ENCODE peak calls at places on chromosomes 4 and X, in four cellular contexts. H is endodermal cell, S is pancreas, K is body of pancreas. A is an unnamed sample. For H3K4me1, the result is how much of the 10 kb centered on the place peaks cover.

GRCh38 chrX:100636321-100636991 is at the start of gene TSPAN6:
- DNase-seq in S (peak), H (peak), K (peak), A (peak)

GRCh38 chrX:149490100-149490499 is 15.0 kb downstream of the IDS start:
- DNase-seq in S (no peak), H (no peak), K (no peak), A (no peak)

GRCh38 chrX:102963955-102964354 is 26.9 kb downstream of the RAB40AL start:
- DNase-seq in K (peak), S (no peak), H (no peak), A (no peak)

GRCh38 chr4:153174821-153175567 is 29.2 kb upstream of the TRIM2 start:
- DNase-seq in S (no peak), K (no peak), H (no peak), A (no peak)

GRCh38 chr4:11741190-11741652 is 312.5 kb upstream of the HS3ST1 start:
- DNase-seq in H (no peak), K (no peak), S (no peak), A (no peak)

GRCh38 chr4:97498875-97499274 is 644.4 kb downstream of the STPG2 start:
- DNase-seq in S (no peak), K (no peak), H (no peak), A (no peak)

GRCh38 chrX:32847921-32848320 is 363.4 kb downstream of the DMD start:
- DNase-seq in K (no peak), H (no peak), S (no peak), A (no peak)

GRCh38 chrX:40155617-40156471 is 58.1 kb upstream of the BCOR start:
- DNase-seq in S (no peak), K (no peak), H (peak), A (no peak)

GRCh38 chrX:39729834-39730670 is 367.7 kb downstream of the BCOR start:
- DNase-seq in S (no peak), H (peak), K (no peak), A (no peak)

GRCh38 chr4:79281577-79282359 is 44.1 kb downstream of the NAA11 start:
- DNase-seq in K (no peak), S (no peak), H (no peak), A (no peak)

GRCh38 chr4:47784222-47784621 is 53.6 kb downstream of the CORIN start:
- DNase-seq in H (no peak), K (no peak), S (no peak), A (no peak)

DNA sequence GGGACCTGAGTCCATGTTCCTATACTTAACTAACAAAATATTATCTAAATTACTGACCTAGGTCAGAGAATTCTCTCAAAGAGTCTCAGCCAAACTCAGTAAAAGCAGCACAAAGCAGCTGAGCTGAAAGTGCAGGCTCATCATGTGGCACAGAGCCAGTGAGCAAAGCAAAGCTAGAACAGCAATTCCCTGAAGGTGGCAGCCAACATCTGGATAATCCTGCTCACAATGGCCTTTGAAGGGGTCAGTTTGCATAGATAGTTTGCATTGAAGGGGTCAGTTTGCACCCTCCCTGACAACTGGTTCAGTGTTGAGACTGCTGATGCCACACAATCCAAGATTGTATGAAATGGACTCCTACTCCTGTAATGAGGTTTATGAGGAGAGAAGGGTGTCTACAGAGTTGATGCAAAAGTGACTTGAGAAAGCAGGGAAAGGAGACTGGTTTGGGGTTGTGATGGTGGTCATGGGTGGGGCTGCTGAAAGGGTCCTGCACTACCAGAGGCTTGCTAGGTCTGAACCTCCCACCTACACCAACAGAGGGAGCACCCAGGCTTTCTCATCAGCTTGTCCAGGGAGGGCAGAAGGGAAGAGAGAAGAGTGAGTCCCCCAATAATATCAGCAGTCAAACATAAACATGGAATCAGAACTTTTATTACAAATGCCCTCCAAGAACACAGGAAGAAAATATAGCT is 39.7 kb downstream of the TRIM61 start:
- DNase-seq in K (peak), S (no peak), H (peak), A (no peak)
- H3K4me3 ChIP-seq in K (no peak), S (no peak), H (no peak), A (no peak)

DNA sequence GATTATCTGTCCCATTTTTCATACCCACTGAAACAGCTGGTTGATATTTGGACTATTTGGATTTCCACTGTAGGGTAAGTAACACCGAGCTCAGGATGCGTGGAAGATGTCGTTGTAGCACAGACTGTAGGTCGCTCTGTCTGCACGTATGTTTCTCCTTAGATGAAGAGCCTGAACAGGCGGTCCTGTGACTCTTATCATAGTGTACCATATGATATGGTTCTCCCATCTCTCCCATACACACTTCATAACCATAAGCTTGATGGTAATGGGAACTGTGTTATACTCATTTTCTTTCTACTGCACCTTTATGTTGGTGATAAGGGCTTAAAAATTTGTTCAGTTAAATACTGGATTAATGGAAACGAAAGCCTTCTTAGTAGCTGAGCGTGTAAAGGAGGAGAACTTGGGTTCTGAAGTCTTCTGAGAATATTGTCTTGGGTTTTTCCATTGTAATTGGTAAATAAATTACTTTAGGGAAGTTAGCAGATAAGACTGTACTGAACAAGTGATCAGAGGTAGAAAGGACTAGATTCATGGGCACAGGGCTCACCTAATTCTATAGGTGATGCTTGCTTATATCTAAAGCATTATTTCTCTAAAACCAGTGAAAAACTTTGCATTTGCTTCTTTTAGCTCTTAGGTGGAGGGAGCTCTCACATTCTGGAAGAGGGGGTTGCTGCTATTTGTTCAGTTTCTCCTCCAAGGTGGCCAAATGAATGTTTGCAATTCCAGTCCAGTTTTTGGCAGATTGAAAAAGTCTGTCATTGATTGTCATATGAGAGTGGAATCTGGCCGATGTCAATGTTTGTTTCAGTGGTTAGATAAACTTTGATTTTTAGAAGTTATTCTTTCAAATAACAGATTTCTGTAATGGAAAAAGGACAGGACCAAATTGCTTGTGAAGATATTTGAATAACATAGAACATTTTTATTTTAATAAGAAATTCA is 15.8 kb downstream of the SMAD1 start:
- DNase-seq in S (no peak), K (no peak), H (no peak), A (no peak)
- H3K4me1 ChIP-seq in S (under half), K (under half), H (under half), A (half or more)

GRCh38 chrX:86379209-86379608 is 231.0 kb downstream of the DACH2 start:
- DNase-seq in K (no peak), S (no peak), H (no peak), A (no peak)
- H3K4me3 ChIP-seq in K (no peak), S (no peak), H (no peak), A (no peak)

DNA sequence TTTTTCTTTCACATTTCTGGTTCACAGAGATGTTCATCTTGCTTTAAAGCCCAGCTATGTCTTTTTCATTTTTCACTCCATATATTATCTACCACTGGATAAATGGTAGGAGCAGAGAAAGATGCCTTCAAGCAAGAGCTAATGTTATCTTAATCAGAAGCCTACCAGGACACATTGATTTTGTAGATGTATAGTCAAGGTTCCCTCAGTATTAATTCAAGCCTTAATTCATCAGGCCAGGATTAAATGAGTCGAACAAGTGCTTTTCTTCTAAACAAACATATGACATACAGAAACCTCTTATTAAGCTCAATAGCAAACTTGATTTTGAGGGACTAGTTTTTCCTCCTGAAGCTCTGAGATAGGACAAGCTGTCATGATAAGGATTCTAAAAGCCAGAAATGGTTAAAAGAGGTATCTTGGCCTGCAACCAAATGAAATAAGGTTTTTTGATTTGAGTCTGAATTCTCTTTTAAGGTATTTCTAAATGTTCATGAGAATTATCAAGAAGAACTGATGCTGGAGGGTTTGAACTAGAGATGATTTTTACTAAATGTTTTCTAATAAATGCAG is 81.7 kb upstream of the FTHL17 start:
- DNase-seq in K (no peak), S (no peak), H (no peak), A (no peak)
- H3K4me1 ChIP-seq in K (under half), S (under half), H (under half), A (under half)

GRCh38 chr4:121786221-121786620 is 14.9 kb upstream of the EXOSC9 start:
- DNase-seq in H (no peak), K (no peak), S (no peak), A (no peak)
- H3K4me3 ChIP-seq in H (no peak), K (no peak), S (no peak), A (no peak)

DNA sequence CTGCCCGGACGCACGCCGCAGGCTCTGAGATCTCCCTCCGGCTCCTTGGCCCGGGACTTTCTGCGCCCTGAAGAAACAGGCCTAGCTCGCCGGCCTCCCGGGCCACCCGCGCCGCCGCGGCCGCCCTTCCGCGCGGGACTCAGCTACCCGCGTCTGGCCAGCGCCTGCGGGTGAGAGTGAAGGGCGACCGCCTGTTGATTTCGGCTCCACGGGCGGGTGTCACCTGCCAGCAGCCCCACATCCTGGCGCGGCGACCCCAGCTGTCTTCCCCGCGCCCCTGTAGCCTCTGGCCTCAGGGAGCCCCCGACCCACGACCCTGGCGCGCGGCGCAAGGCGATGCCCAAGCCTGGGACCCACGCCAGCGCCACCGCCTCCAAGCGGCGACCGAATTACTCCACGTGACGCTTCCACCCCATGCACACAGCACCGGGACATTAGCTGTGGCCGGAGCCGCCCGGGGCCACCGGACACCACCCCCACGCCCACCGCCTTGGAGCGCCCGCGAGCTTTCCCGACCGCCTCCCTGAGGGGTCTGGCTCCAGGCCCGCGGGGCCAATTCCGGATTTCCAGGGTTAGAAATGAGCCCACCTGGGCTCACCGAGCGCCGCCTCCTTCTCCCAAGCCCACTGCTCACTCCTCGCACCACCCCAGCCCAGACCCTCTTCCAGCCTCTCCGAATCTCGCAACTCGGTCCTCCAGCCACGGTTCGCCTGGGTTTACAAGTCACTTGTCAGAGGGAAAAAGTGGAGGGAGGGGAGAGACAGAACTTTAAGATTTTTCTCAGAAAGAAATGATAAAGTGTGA is 10.2 kb downstream of the ARX start:
- DNase-seq in S (no peak), H (peak), K (no peak), A (no peak)
- H3K4me1 ChIP-seq in S (under half), H (under half), K (under half), A (under half)

DNA sequence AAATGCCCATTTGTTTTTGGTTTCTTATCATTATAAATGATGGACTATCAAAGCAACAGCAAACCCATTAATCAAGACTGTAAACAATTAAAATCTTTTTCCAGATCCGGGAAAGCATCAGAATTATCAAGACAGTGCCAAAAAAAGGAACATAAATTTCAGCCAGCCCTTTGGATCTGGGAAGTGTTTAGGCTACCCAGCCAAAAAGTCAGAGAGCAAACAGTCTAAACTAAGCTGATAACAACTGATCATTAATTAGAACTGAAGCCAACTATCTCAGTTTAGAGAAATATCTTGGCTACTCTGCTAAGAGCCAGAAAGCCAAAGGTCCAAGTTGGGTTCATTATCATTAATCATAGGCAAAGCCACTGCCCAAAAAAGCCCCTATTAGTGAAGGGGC is 37.1 kb upstream of the SHISA3 start:
- DNase-seq in H (no peak), S (no peak), K (no peak), A (no peak)
- H3K4me3 ChIP-seq in H (peak), S (no peak), K (no peak), A (peak)

A was measured in stomach.